ENCODE peak calls at places on chromosomes 6 and 20, in four cellular contexts. One of them, this sample, is unnamed.

GRCh38 chr6:37418727-37419126 is 14.3 kb upstream of the CMTR1 start:
- DNase-seq in omental fat pad: no peak
- DNase-seq in body of pancreas: no peak
- DNase-seq in fibroblast of the conjunctiva: no peak
- DNase-seq in this sample: no peak

GRCh38 chr6:44275749-44276648 is 5.7 kb downstream of the TMEM151B start:
- DNase-seq in omental fat pad: no peak
- DNase-seq in body of pancreas: no peak
- DNase-seq in fibroblast of the conjunctiva: no peak
- DNase-seq in this sample: no peak

GRCh38 chr20:32203556-32204484 is 3.7 kb downstream of the PLAGL2 start:
- DNase-seq in omental fat pad: no peak
- DNase-seq in body of pancreas: peak; percentile 49
- DNase-seq in fibroblast of the conjunctiva: no peak
- DNase-seq in this sample: peak; percentile 43

GRCh38 chr6:98657764-98658163 is 176.6 kb upstream of the POU3F2 start:
- DNase-seq in omental fat pad: no peak
- DNase-seq in body of pancreas: no peak
- DNase-seq in fibroblast of the conjunctiva: no peak
- DNase-seq in this sample: no peak

GRCh38 chr6:106511274-106512047 is 117.8 kb downstream of the RTN4IP1 start:
- DNase-seq in omental fat pad: no peak
- DNase-seq in body of pancreas: peak; percentile 47
- DNase-seq in fibroblast of the conjunctiva: no peak
- DNase-seq in this sample: peak; percentile 39

GRCh38 chr6:124389127-124389526 is 573.1 kb upstream of the RNF217 start:
- DNase-seq in omental fat pad: no peak
- DNase-seq in body of pancreas: no peak
- DNase-seq in fibroblast of the conjunctiva: no peak
- DNase-seq in this sample: no peak

GRCh38 chr6:104940881-104941693 is 15.8 kb upstream of the LIN28B start:
- DNase-seq in omental fat pad: no peak
- DNase-seq in body of pancreas: no peak
- DNase-seq in fibroblast of the conjunctiva: no peak
- DNase-seq in this sample: no peak

GRCh38 chr6:170210026-170210390 is 80.9 kb downstream of the DLL1 start:
- DNase-seq in omental fat pad: no peak
- DNase-seq in body of pancreas: peak; percentile 1
- DNase-seq in fibroblast of the conjunctiva: no peak
- DNase-seq in this sample: no peak

This sample was measured in transverse colon.